ENCODE peak calls at places on chromosomes 5 and 9, in six cellular contexts. V, Z, P, G, H and B are unnamed samples.

GRCh38 chr5:73591102-73591695 is 25.7 kb downstream of the UTP15 start:
- DNase-seq in V (peak), Z (no peak), P (peak), G (no peak), H (peak), B (peak)

GRCh38 chr5:149423287-149424268 is 44.5 kb upstream of the IL17B start:
- DNase-seq in V (peak), Z (peak), P (peak), G (peak), H (no peak), B (no peak)

GRCh38 chr5:66927140-66927539 is 269.5 kb downstream of the CD180 start:
- DNase-seq in V (no peak), Z (no peak), P (no peak), G (no peak), H (no peak), B (no peak)

GRCh38 chr9:121734465-121734864 is 83.0 kb downstream of the DAB2IP start:
- DNase-seq in V (no peak), Z (no peak), P (no peak), G (no peak), H (no peak), B (no peak)

GRCh38 chr9:128160603-128160987 is 530 bp downstream of the BBLN start:
- DNase-seq in V (no peak), Z (no peak), P (no peak), G (no peak), H (no peak), B (no peak)

GRCh38 chr5:79464695-79465332 is 49.1 kb downstream of the HOMER1 start:
- DNase-seq in V (no peak), Z (no peak), P (no peak), G (no peak), H (peak), B (no peak)

GRCh38 chr5:173920866-173921265 is 32.7 kb downstream of the CPEB4 start:
- DNase-seq in V (no peak), Z (no peak), P (no peak), G (no peak), H (no peak), B (no peak)

GRCh38 chr9:929719-930118 is 46.7 kb upstream of the DMRT3 start:
- DNase-seq in V (no peak), Z (no peak), P (no peak), G (no peak), H (no peak), B (no peak)

GRCh38 chr5:38871790-38872551 is 26.2 kb downstream of the OSMR start:
- DNase-seq in V (peak), Z (no peak), P (no peak), G (no peak), H (peak), B (no peak)

GRCh38 chr9:4435197-4435596 is 55.1 kb upstream of the SLC1A1 start:
- DNase-seq in V (no peak), Z (no peak), P (no peak), G (no peak), H (no peak), B (no peak)

GRCh38 chr9:78775889-78776288 is 479.0 kb downstream of the PSAT1 start:
- DNase-seq in V (no peak), Z (no peak), P (no peak), G (no peak), H (no peak), B (no peak)

GRCh38 chr5:75993638-75994037 is 89.5 kb upstream of the SV2C start:
- DNase-seq in V (no peak), Z (no peak), P (no peak), G (no peak), H (no peak), B (no peak)

GRCh38 chr9:127050152-127050551 is 72.3 kb downstream of the ANGPTL2 start:
- DNase-seq in V (no peak), Z (no peak), P (no peak), G (peak), H (no peak), B (no peak)

GRCh38 chr9:118295413-118295812 is 591.2 kb downstream of the TLR4 start:
- DNase-seq in V (no peak), Z (no peak), P (no peak), G (no peak), H (no peak), B (no peak)

GRCh38 chr9:111147021-111147420 is 108.8 kb upstream of the LPAR1 start:
- DNase-seq in V (no peak), Z (no peak), P (no peak), G (no peak), H (no peak), B (no peak)

GRCh38 chr5:79521156-79521555 is 7.2 kb upstream of the HOMER1 start:
- DNase-seq in V (no peak), Z (no peak), P (no peak), G (no peak), H (no peak), B (no peak)

GRCh38 chr5:22604711-22605110 is 248.4 kb downstream of the CDH12 start:
- DNase-seq in V (no peak), Z (no peak), P (no peak), G (no peak), H (no peak), B (no peak)

GRCh38 chr5:1359031-1359645 is 14.2 kb upstream of the CLPTM1L start:
- DNase-seq in V (no peak), Z (no peak), P (no peak), G (no peak), H (no peak), B (no peak)

GRCh38 chr5:176762489-176762888 is 47.9 kb upstream of the UNC5A start:
- DNase-seq in V (no peak), Z (no peak), P (no peak), G (no peak), H (no peak), B (no peak)

GRCh38 chr9:113361304-113362018 is 12.1 kb downstream of the BSPRY start:
- DNase-seq in V (peak), Z (no peak), P (no peak), G (no peak), H (no peak), B (no peak)

GRCh38 chr5:14660836-14661235 is 3.7 kb upstream of the OTULIN start:
- DNase-seq in V (no peak), Z (no peak), P (no peak), G (no peak), H (no peak), B (no peak)

GRCh38 chr5:36875789-36876388 is 680 bp upstream of the NIPBL start:
- DNase-seq in V (peak), Z (peak), P (peak), G (peak), H (peak), B (no peak)

GRCh38 chr9:85416720-85417119 is 325.0 kb downstream of the AGTPBP1 start:
- DNase-seq in V (no peak), Z (no peak), P (no peak), G (no peak), H (no peak), B (no peak)

GRCh38 chr9:114086009-114086408 is 7.9 kb upstream of the AMBP start:
- DNase-seq in V (no peak), Z (no peak), P (no peak), G (no peak), H (no peak), B (no peak)

GRCh38 chr5:177335043-177335700 is 16.3 kb downstream of the LMAN2 start:
- DNase-seq in V (no peak), Z (peak), P (no peak), G (no peak), H (no peak), B (no peak)

GRCh38 chr9:86285247-86285646 is 2.9 kb upstream of the ISCA1 start:
- DNase-seq in V (no peak), Z (no peak), P (no peak), G (no peak), H (no peak), B (no peak)

DNA sequence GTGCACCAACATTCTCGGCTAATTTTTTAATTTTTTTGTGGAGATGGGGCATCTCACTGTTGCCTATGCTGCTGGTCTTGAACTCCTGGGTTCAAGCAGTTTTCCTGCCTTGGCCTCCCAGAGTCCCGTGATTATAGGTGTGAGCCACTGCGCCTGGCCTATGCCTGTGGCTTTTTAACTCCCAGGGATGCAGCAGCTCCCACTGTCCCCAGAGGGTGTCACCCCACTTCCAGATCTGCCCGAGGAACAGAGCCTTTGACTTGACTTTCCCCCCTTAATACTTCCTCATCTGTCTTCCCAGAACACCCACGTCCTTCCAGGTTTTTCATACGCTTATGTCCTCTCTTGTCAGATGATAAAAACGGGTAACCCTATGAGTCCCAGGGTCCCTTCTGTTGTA is 7.6 kb upstream of the PRRC2B start:
- DNase-seq in V (no peak), Z (no peak), P (no peak), G (no peak), H (no peak), B (no peak)
- TF ChIP-seq CTCF in V (no peak), Z (no peak), P (no peak), G (no peak), H (no peak), B (no peak)

GRCh38 chr5:6766558-6767191 is 53.4 kb downstream of the TENT4A start:
- DNase-seq in V (no peak), Z (peak), P (no peak), G (peak), H (peak), B (peak)
- TF ChIP-seq CTCF in V (no peak), Z (no peak), P (no peak), G (no peak), H (no peak), B (no peak)

DNA sequence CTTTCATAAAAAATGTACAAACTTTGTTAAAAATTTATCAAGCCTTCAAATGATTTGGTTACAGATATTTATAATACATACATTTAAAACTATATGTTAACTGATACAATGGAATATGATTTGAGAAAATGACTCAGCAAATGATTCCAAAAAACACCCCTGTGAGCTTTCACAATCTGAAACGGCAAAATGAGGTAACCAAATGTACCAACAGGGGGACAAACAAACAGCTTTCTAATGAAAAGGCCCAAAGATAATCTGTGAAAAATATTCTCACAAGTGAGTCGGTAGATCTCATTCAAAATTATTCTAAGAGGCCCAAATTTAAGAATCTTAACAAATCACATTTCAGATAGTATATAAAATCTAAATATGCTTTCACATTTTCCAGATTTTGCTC is 63.6 kb downstream of the RNF38 start:
- DNase-seq in V (no peak), Z (no peak), P (no peak), G (no peak), H (peak), B (no peak)
- TF ChIP-seq CTCF in V (no peak), Z (no peak), P (no peak), G (no peak), H (no peak), B (no peak)

GRCh38 chr9:130321539-130321938 is 56.0 kb downstream of the HMCN2 start:
- DNase-seq in V (no peak), Z (no peak), P (no peak), G (no peak), H (no peak), B (no peak)

GRCh38 chr9:130321082-130321481 is 55.5 kb downstream of the HMCN2 start:
- DNase-seq in V (no peak), Z (no peak), P (no peak), G (no peak), H (no peak), B (no peak)

GRCh38 chr9:130319300-130319699 is 53.7 kb downstream of the HMCN2 start:
- DNase-seq in V (no peak), Z (no peak), P (no peak), G (no peak), H (no peak), B (no peak)

GRCh38 chr9:130319944-130320696 is 54.6 kb downstream of the HMCN2 start:
- DNase-seq in V (no peak), Z (no peak), P (no peak), G (no peak), H (no peak), B (no peak)

GRCh38 chr9:130320697-130321080 is 55.1 kb downstream of the HMCN2 start:
- DNase-seq in V (no peak), Z (no peak), P (no peak), G (no peak), H (peak), B (no peak)
- TF ChIP-seq CTCF in V (no peak), Z (peak), P (no peak), G (no peak), H (peak), B (no peak)

DNA sequence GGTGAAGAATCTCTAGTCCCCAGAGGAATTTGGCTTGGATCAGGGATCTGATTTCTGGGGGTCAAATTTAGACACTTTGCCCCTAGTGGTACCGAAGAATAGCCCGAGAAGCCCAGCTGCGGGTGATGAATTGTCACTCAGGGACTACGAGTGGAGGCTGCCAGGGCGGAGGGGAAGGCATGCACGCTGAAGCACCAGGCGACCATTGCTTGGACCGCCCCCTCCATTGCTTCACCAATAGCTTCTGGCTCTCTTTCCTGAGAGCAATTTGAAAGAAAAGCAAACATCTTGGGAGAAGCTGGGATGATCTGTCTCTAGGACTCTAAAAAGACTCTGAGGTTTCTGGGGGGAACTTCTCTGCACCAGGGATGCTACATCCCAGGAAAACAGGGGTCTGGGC is 137.6 kb downstream of the CRB2 start:
- DNase-seq in V (no peak), Z (no peak), P (no peak), G (no peak), H (no peak), B (no peak)
- TF ChIP-seq CTCF in V (no peak), Z (no peak), P (no peak), G (no peak), H (no peak), B (no peak)

GRCh38 chr9:129617167-129617566 is 3.7 kb downstream of the C9orf50 start:
- DNase-seq in V (peak), Z (no peak), P (no peak), G (no peak), H (peak), B (no peak)
- TF ChIP-seq CTCF in V (peak), Z (peak), P (no peak), G (no peak), H (peak), B (no peak)

GRCh38 chr5:131538177-131538593 is 96.8 kb downstream of the RAPGEF6 start:
- DNase-seq in V (no peak), Z (no peak), P (no peak), G (no peak), H (no peak), B (no peak)
- TF ChIP-seq CTCF in V (no peak), Z (no peak), P (no peak), G (no peak), H (no peak), B (no peak)

DNA sequence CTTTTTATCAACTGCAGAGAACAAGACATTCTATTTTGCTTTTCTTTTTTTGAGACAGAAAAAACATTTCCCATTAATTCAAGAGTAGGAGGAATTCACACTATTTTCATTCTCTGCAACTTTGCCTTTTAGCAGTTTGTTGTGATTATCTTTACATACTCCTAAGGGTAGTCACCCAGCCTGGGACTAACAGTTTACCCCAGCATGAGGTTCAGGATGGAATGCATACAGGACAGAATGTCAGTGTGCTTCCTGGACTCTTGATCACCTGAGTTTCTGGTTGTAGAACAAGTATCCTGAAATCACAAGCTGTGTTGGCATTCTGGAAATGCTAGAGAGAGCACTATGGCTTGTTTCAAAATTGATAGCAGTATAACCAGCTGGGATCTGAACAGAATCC is 368.1 kb downstream of the KIF4B start:
- DNase-seq in V (no peak), Z (no peak), P (no peak), G (no peak), H (no peak), B (no peak)
- TF ChIP-seq CTCF in V (no peak), Z (no peak), P (no peak), G (no peak), H (no peak), B (no peak)

GRCh38 chr5:169980418-169981053 is at the start of gene INSYN2B:
- DNase-seq in V (peak), Z (peak), P (peak), G (peak), H (peak), B (no peak)
- TF ChIP-seq CTCF in V (peak), Z (peak), P (peak), G (peak), H (peak), B (peak)